ENCODE peak calls at places on chromosomes 11 and 22, in four cellular contexts. One of them, this sample, is unnamed.

GRCh38 chr22:46000081-46001027 is 23.4 kb upstream of the WNT7B start:
- DNase-seq in NB4: no peak
- DNase-seq in cardiac fibroblast: no peak
- DNase-seq in endothelial cell: no peak
- DNase-seq in this sample: no peak

GRCh38 chr22:46007003-46007847 is 30.3 kb upstream of the WNT7B start:
- DNase-seq in NB4: peak; percentile 84
- DNase-seq in endothelial cell: no peak
- DNase-seq in cardiac fibroblast: peak; percentile 85
- DNase-seq in this sample: peak; percentile 85

GRCh38 chr11:61162092-61162935 is 1.1 kb upstream of the VPS37C start:
- DNase-seq in endothelial cell: no peak
- DNase-seq in NB4: peak; percentile 58
- DNase-seq in cardiac fibroblast: peak; percentile 41
- DNase-seq in this sample: peak; percentile 66

GRCh38 chr11:70542811-70543210 is 144.5 kb downstream of the CTTN start:
- DNase-seq in NB4: no peak
- DNase-seq in endothelial cell: no peak
- DNase-seq in cardiac fibroblast: no peak
- DNase-seq in this sample: no peak

GRCh38 chr11:65915821-65916251 is 3.0 kb downstream of the C11orf68 start:
- DNase-seq in cardiac fibroblast: peak; percentile 96
- DNase-seq in endothelial cell: no peak
- DNase-seq in NB4: peak; percentile 96
- DNase-seq in this sample: peak; percentile 95

GRCh38 chr11:102869354-102869753 is 5.4 kb downstream of the MMP12 start:
- DNase-seq in NB4: no peak
- DNase-seq in cardiac fibroblast: no peak
- DNase-seq in endothelial cell: no peak
- DNase-seq in this sample: no peak

GRCh38 chr11:20584093-20584774 is 15.2 kb upstream of the SLC6A5 start:
- DNase-seq in endothelial cell: no peak
- DNase-seq in cardiac fibroblast: no peak
- DNase-seq in NB4: no peak
- DNase-seq in this sample: peak; percentile 26

GRCh38 chr11:6320411-6321207 is at the start of gene CAVIN3:
- DNase-seq in NB4: peak; percentile 15
- DNase-seq in endothelial cell: peak; percentile 56
- DNase-seq in cardiac fibroblast: peak; percentile 92
- DNase-seq in this sample: peak; percentile 71

GRCh38 chr11:60318726-60319125 is 8.3 kb upstream of the MS4A6E start:
- DNase-seq in cardiac fibroblast: no peak
- DNase-seq in NB4: no peak
- DNase-seq in endothelial cell: no peak
- DNase-seq in this sample: no peak

GRCh38 chr11:66727282-66727882 is 1.6 kb downstream of the SPTBN2 start:
- DNase-seq in NB4: peak; percentile 68
- DNase-seq in cardiac fibroblast: peak; percentile 10
- DNase-seq in endothelial cell: no peak
- DNase-seq in this sample: peak; percentile 31

GRCh38 chr22:33302049-33302545 is 243.9 kb upstream of the SYN3 start:
- DNase-seq in NB4: peak; percentile 79
- DNase-seq in cardiac fibroblast: peak; percentile 71
- DNase-seq in endothelial cell: peak; percentile 90
- DNase-seq in this sample: peak; percentile 30

GRCh38 chr11:134577801-134578200 is 165.8 kb upstream of the B3GAT1 start:
- DNase-seq in cardiac fibroblast: no peak
- DNase-seq in NB4: no peak
- DNase-seq in endothelial cell: no peak
- DNase-seq in this sample: no peak

GRCh38 chr11:68643576-68643975 is 40.8 kb upstream of the GAL start:
- DNase-seq in endothelial cell: no peak
- DNase-seq in NB4: no peak
- DNase-seq in cardiac fibroblast: peak; percentile 36
- DNase-seq in this sample: no peak

GRCh38 chr11:3121931-3122774 is 43.0 kb downstream of the OSBPL5 start:
- DNase-seq in NB4: no peak
- DNase-seq in endothelial cell: no peak
- DNase-seq in cardiac fibroblast: no peak
- DNase-seq in this sample: no peak

GRCh38 chr11:62125316-62125715 is 1.5 kb downstream of the INCENP start:
- DNase-seq in endothelial cell: no peak
- DNase-seq in cardiac fibroblast: no peak
- DNase-seq in NB4: no peak
- DNase-seq in this sample: peak; percentile 33

GRCh38 chr11:62005231-62005661 is 37.8 kb upstream of the FTH1 start:
- DNase-seq in cardiac fibroblast: peak; percentile 52
- DNase-seq in NB4: no peak
- DNase-seq in endothelial cell: no peak
- DNase-seq in this sample: no peak

GRCh38 chr11:103987631-103988594 is 48.5 kb upstream of the DDI1 start:
- DNase-seq in cardiac fibroblast: peak; percentile 38
- DNase-seq in endothelial cell: no peak
- DNase-seq in NB4: no peak
- DNase-seq in this sample: peak; percentile 6

GRCh38 chr22:32206774-32207758 is 2.2 kb upstream of the RFPL2 start:
- DNase-seq in endothelial cell: peak; percentile 43
- DNase-seq in NB4: peak; percentile 68
- DNase-seq in cardiac fibroblast: peak; percentile 20
- DNase-seq in this sample: no peak

GRCh38 chr22:19713650-19714319 is 518 bp upstream of the SEPTIN5 start:
- DNase-seq in NB4: no peak
- DNase-seq in endothelial cell: no peak
- DNase-seq in cardiac fibroblast: no peak
- DNase-seq in this sample: no peak

GRCh38 chr11:67998150-67999045 is 5.5 kb downstream of the UNC93B1 start:
- DNase-seq in cardiac fibroblast: no peak
- DNase-seq in NB4: no peak
- DNase-seq in endothelial cell: no peak
- DNase-seq in this sample: no peak

GRCh38 chr22:40346178-40347064 is at the start of gene ADSL:
- DNase-seq in endothelial cell: peak; percentile 89
- DNase-seq in cardiac fibroblast: peak; percentile 87
- DNase-seq in NB4: peak; percentile 92
- DNase-seq in this sample: peak; percentile 84
- TF ChIP-seq CTCF in endothelial cell: no peak
- TF ChIP-seq CTCF in cardiac fibroblast: no peak
- TF ChIP-seq CTCF in NB4: no peak
- TF ChIP-seq CTCF in this sample: no peak

GRCh38 chr11:96012086-96012824 is 88.3 kb upstream of the MTMR2 start:
- DNase-seq in endothelial cell: peak; percentile 8
- DNase-seq in cardiac fibroblast: peak; percentile 93
- DNase-seq in NB4: peak; percentile 41
- DNase-seq in this sample: peak; percentile 8
- TF ChIP-seq CTCF in endothelial cell: no peak
- TF ChIP-seq CTCF in cardiac fibroblast: peak; percentile 76
- TF ChIP-seq CTCF in NB4: peak; percentile 35
- TF ChIP-seq CTCF in this sample: no peak

GRCh38 chr11:17640493-17641164 is 78.7 kb upstream of the MYOD1 start:
- DNase-seq in endothelial cell: no peak
- DNase-seq in cardiac fibroblast: no peak
- DNase-seq in NB4: no peak
- DNase-seq in this sample: no peak

GRCh38 chr11:17639091-17639490 is 80.3 kb upstream of the MYOD1 start:
- DNase-seq in cardiac fibroblast: no peak
- DNase-seq in endothelial cell: no peak
- DNase-seq in NB4: no peak
- DNase-seq in this sample: no peak

GRCh38 chr11:17638311-17638710 is 81.1 kb upstream of the MYOD1 start:
- DNase-seq in NB4: no peak
- DNase-seq in endothelial cell: no peak
- DNase-seq in cardiac fibroblast: no peak
- DNase-seq in this sample: no peak

GRCh38 chr11:17637901-17638300 is 81.5 kb upstream of the MYOD1 start:
- DNase-seq in NB4: no peak
- DNase-seq in endothelial cell: no peak
- DNase-seq in cardiac fibroblast: no peak
- DNase-seq in this sample: no peak

DNA sequence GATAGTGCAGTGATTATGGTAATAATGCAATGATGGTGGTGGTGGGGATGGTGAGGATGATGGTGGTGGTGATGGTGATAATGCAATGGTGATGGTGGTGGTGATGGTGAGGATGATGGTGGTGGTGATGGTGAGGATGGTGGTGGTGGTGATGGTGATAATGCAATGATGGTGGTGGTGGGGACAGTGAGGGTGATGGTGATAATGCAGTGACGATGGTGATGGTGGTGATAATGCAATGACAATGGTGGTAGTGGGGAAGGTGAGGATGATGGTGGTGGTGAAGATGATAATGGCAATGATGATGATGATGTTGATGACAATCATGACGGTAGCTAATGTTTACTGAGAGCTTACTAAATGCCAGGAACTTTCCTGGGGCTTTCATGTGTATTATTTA is 79.6 kb upstream of the MYOD1 start:
- DNase-seq in cardiac fibroblast: no peak
- DNase-seq in endothelial cell: no peak
- DNase-seq in NB4: no peak
- DNase-seq in this sample: no peak
- TF ChIP-seq CTCF in cardiac fibroblast: no peak
- TF ChIP-seq CTCF in endothelial cell: no peak
- TF ChIP-seq CTCF in NB4: no peak
- TF ChIP-seq CTCF in this sample: no peak

GRCh38 chr11:12120031-12121008 is 9.9 kb downstream of the MICAL2 start:
- DNase-seq in cardiac fibroblast: peak; percentile 38
- DNase-seq in endothelial cell: no peak
- DNase-seq in NB4: no peak
- DNase-seq in this sample: no peak

GRCh38 chr11:12122083-12122482 is 11.7 kb downstream of the MICAL2 start:
- DNase-seq in endothelial cell: peak; percentile 21
- DNase-seq in cardiac fibroblast: no peak
- DNase-seq in NB4: peak; percentile 44
- DNase-seq in this sample: peak; percentile 22

GRCh38 chr11:12121504-12121903 is 11.1 kb downstream of the MICAL2 start:
- DNase-seq in NB4: no peak
- DNase-seq in endothelial cell: no peak
- DNase-seq in cardiac fibroblast: no peak
- DNase-seq in this sample: no peak

GRCh38 chr11:12119502-12119901 is 9.1 kb downstream of the MICAL2 start:
- DNase-seq in NB4: no peak
- DNase-seq in cardiac fibroblast: no peak
- DNase-seq in endothelial cell: no peak
- DNase-seq in this sample: no peak

GRCh38 chr11:12121011-12121410 is 10.6 kb downstream of the MICAL2 start:
- DNase-seq in NB4: no peak
- DNase-seq in endothelial cell: no peak
- DNase-seq in cardiac fibroblast: no peak
- DNase-seq in this sample: no peak
- TF ChIP-seq CTCF in NB4: no peak
- TF ChIP-seq CTCF in endothelial cell: no peak
- TF ChIP-seq CTCF in cardiac fibroblast: no peak
- TF ChIP-seq CTCF in this sample: no peak

GRCh38 chr11:128520206-128520885 is 67.0 kb downstream of the ETS1 start:
- DNase-seq in NB4: no peak
- DNase-seq in endothelial cell: no peak
- DNase-seq in cardiac fibroblast: no peak
- DNase-seq in this sample: no peak
- TF ChIP-seq CTCF in NB4: no peak
- TF ChIP-seq CTCF in endothelial cell: no peak
- TF ChIP-seq CTCF in cardiac fibroblast: peak; percentile 15
- TF ChIP-seq CTCF in this sample: no peak

DNA sequence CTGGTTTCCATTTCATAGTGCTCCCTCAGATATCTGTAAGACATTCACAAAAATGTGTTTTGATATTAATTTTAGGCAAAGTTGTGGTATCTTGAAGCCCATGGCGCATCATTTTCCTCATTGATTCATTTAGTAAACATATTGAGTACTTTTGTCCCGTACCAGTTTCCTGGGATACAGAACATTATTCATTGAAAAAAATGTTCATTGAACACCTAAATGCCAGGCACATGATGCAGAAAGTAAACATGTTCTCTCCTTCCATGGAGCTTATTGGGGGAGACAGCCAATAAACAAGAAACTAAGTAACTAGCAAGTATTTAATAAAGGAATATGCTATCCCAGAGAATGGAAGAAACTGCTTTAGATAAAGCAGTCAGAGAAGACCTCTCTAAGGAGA is 195.0 kb downstream of the UVRAG start:
- DNase-seq in cardiac fibroblast: no peak
- DNase-seq in endothelial cell: no peak
- DNase-seq in NB4: no peak
- DNase-seq in this sample: no peak
- TF ChIP-seq CTCF in cardiac fibroblast: no peak
- TF ChIP-seq CTCF in endothelial cell: no peak
- TF ChIP-seq CTCF in NB4: no peak
- TF ChIP-seq CTCF in this sample: no peak

GRCh38 chr22:23681026-23681809 is 9.6 kb upstream of the RGL4 start:
- DNase-seq in cardiac fibroblast: no peak
- DNase-seq in endothelial cell: no peak
- DNase-seq in NB4: no peak
- DNase-seq in this sample: no peak
- TF ChIP-seq CTCF in cardiac fibroblast: no peak
- TF ChIP-seq CTCF in endothelial cell: no peak
- TF ChIP-seq CTCF in NB4: no peak
- TF ChIP-seq CTCF in this sample: no peak